ENCODE peak calls at places on chromosomes 12 and 14, in five cellular contexts. N, W, D, V and O are unnamed samples.
A peak's percentile ranks its signal among the peaks of the same experiment; 100 is the strongest.

GRCh38 chr14:76834296-76834695 is 8.1 kb downstream of the LRRC74A start:
- DNase-seq in N (no peak), D (no peak), V (no peak), W (no peak), O (no peak)

GRCh38 chr14:104504172-104504735 is 75.3 kb upstream of the C14orf180 start:
- DNase-seq in N (no peak), D (no peak), V (no peak), W (no peak), O (no peak)

GRCh38 chr12:102957339-102958050 is at the start of gene ASCL1:
- DNase-seq in N (no peak), V (no peak), W (no peak), D (peak; percentile 46), O (peak; percentile 29)

GRCh38 chr14:100861188-100861936 is 35.4 kb downstream of the MEG3 start:
- DNase-seq in D (no peak), W (peak; percentile 31), V (no peak), N (no peak), O (peak; percentile 16)

GRCh38 chr12:8455281-8455680 is 481 bp upstream of the CLEC6A start:
- DNase-seq in W (no peak), N (no peak), D (no peak), V (no peak), O (no peak)

GRCh38 chr14:36070056-36071043 is 106.2 kb downstream of the PTCSC3 start:
- DNase-seq in W (peak; percentile 77), N (no peak), D (peak; percentile 67), V (no peak), O (peak; percentile 80)

GRCh38 chr12:54261817-54262402 is 18.0 kb downstream of the CBX5 start:
- DNase-seq in N (no peak), D (no peak), W (no peak), V (no peak), O (no peak)

GRCh38 chr12:2046959-2047358 is 5.8 kb upstream of the CACNA1C start:
- DNase-seq in D (no peak), W (no peak), V (no peak), N (no peak), O (no peak)

GRCh38 chr12:121202407-121203355 is 7.2 kb upstream of the P2RX4 start:
- DNase-seq in V (no peak), W (no peak), N (no peak), D (no peak), O (peak; percentile 25)

GRCh38 chr12:92492291-92492690 is 210.5 kb upstream of the PLEKHG7 start:
- DNase-seq in D (no peak), N (no peak), V (no peak), W (no peak), O (no peak)

GRCh38 chr12:86367137-86367536 is 110.9 kb upstream of the MGAT4C start:
- DNase-seq in D (no peak), N (no peak), W (no peak), V (no peak), O (no peak)

GRCh38 chr12:124837958-124838803 is 25.5 kb downstream of the SCARB1 start:
- DNase-seq in D (peak; percentile 97), W (peak; percentile 98), N (peak; percentile 90), V (no peak), O (peak; percentile 99)

GRCh38 chr12:4037747-4038312 is 164.6 kb upstream of the PARP11 start:
- DNase-seq in D (peak; percentile 55), V (no peak), N (peak; percentile 62), W (peak; percentile 40), O (peak; percentile 75)

GRCh38 chr14:30227871-30228270 is 300.2 kb upstream of the PRKD1 start:
- DNase-seq in V (no peak), W (peak; percentile 60), D (peak; percentile 80), N (peak; percentile 18), O (peak; percentile 81)

DNA sequence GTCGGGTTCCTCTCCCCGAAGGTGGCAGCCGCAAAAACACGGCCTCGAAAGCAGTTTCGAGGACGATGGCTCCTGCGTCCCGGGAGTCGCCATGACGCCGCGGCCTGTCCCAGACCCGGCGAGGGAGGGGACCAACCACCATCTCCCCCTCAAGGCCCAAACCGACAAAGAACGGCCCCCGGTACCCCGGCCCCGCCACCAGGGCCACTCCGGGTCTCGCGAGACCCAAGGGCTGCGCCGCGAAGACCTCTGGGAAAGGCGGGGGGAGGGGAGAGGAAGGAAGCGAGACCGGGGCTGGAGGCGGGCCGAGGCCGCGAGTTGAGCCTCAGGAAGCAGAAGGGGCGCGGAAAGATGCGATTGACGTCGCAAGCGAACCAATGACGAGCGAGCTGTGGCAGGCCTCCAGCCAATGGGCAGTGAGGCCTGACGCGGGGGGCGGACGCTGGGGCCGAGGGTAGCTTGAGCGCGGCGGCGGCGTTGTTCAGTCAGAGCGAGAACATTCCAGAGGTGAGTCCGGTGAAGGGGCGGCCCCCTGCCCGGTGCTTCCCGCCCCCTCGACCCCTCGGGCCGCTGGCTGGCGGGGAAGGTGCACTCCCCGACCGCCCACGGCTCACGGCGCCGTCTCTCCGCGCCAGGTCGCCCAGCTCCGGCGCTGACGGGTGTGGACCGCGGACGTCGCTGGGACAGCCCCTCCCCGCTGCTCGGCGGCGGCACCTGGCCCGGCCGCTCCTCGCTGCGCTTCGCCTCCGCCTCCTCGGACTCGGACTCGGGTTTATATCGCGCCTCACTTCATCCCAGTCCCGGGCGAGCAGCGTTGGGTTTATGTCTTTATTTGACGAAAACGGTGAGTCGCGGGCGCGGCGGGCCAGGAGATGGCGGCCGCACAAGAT is at the start of gene EIF5:
- DNase-seq in V (peak; percentile 95), D (peak; percentile 99), W (peak; percentile 99), N (peak; percentile 99), O (peak; percentile 100)
- TF ChIP-seq CTCF in V (no peak), D (peak; percentile 31), W (peak; percentile 20), N (peak; percentile 77), O (no peak)

DNA sequence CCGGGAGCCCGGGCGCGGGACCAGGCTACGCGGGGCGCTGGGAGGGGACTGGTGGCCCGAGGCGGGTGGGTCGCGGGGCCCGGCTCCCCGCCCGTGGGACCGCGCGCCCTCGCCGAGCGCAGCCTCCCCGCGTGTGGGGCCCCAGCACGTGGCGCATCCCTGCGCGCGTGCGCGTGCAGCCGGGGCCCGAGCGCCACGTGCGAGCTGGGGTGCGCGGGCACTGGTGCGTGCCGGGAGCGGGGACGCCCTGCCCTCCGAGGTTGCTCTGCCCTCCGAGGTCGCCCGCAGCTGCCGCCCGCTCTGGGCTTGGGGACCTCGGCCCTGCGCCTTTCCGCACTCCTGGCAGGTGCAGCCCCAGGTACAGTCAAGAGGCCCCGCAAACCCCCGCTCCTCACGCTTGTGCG is 365 bp upstream of the CCDC88C start:
- DNase-seq in V (no peak), W (no peak), D (no peak), N (no peak), O (peak; percentile 43)
- H3K4me3 ChIP-seq in V (peak overlapping the region; percentile 43), W (no peak overlapping the region), D (peak overlapping the region; percentile 26), N (peak overlapping the region; percentile 27), O (no peak overlapping the region)

GRCh38 chr14:54685286-54685845 is 118.4 kb downstream of the SAMD4A start:
- DNase-seq in D (no peak), V (no peak), N (no peak), W (peak; percentile 70), O (no peak)
- TF ChIP-seq CTCF in D (no peak), V (no peak), N (no peak), W (no peak), O (no peak)

DNA sequence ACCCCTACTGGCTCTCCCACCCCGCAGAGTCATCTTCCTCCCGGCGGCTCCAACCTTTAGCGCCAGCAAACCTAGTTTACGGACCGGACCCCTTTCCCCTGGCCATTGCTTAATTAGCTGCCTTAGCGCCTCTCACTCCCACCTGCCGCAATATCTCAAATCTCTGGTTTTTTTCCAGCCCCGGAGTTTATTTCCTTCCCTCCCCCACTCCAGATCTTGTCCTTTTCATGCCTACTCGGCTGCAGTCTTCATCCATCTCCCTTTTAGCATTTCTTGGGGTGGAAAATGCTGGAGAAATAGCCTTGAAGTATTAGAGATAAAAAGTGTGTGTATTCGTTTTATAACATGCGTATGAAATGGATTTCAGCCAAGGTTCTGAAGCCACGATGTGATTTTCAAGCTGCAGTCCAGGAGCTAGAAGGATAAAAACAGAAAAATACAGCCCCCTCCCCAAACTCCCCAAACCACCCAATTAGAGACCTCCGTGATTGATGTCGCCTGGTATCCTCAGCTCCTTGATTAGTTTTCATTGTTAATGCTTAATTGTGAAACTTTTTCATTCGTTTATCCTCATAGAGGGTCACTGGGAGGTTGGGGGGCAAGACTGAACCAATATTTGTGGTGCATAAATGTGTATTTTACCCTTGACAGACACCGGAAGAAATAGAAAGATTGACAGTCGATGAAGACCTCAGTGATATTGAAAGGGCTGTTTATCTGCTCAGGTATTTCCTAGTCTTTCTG is 1.5 kb downstream of the PPP4R4 start:
- DNase-seq in V (no peak), N (no peak), W (no peak), D (no peak), O (no peak)
- H3K4me3 ChIP-seq in V (no peak overlapping the region), N (peak overlapping the region; percentile 52), W (no peak overlapping the region), D (no peak overlapping the region), O (peak overlapping the region; percentile 41)

DNA sequence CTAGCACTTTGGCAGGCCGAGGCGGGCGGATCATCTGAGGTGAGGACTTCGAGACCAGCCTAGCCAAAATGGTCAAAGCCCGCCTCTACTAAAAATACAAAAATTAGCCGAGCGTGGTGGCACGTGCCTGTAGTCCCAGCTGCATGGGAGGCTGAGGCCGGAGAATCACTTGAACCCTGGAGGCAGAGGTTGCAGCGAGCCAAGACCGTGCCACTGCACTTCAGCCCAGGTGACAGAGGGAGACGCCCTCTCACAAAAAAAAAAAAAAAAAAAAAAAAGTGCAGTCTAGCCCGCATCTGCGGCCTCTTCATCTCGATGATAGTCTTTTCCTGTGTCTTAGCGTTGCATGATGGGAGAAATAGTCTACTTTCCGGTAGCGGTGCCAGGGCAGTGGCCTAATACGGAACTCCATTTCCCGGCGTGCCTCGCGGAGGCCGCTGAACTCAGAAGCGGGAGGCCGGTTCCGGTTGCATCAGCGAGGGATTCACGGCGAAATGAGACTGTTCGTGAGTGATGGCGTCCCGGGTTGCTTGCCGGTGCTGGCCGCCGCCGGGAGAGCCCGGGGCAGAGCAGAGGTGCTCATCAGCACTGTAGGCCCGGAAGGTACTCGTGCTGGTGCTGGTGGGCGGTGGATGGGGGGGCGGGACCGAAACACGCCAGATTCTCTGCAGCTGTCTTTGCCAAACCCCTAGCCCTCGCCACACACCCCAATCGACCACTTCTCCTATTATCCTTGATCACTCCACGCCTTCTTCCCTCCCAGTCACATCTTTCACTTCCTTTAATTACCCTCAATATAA is at the start of gene MARS1:
- DNase-seq in V (peak; percentile 95), W (peak; percentile 97), D (peak; percentile 97), N (peak; percentile 96), O (peak; percentile 94)
- TF ChIP-seq CTCF in V (peak; percentile 37), W (no peak), D (no peak), N (peak; percentile 33), O (no peak)

GRCh38 chr14:23181453-23181852 is 2.0 kb downstream of the SLC7A8 start:
- DNase-seq in V (no peak), D (no peak), W (no peak), N (no peak), O (no peak)

GRCh38 chr14:23183076-23183475 is 384 bp downstream of the SLC7A8 start:
- DNase-seq in W (peak; percentile 14), N (no peak), V (no peak), D (no peak), O (peak; percentile 37)

GRCh38 chr14:23183479-23183878 is at the start of gene SLC7A8:
- DNase-seq in V (no peak), N (peak; percentile 94), W (peak; percentile 10), D (no peak), O (peak; percentile 54)

GRCh38 chr14:23182372-23183014 is 967 bp downstream of the SLC7A8 start:
- DNase-seq in V (no peak), W (no peak), D (no peak), N (peak; percentile 71), O (no peak)

GRCh38 chr14:23181946-23182345 is 1.5 kb downstream of the SLC7A8 start:
- DNase-seq in V (no peak), D (no peak), W (no peak), N (no peak), O (no peak)
- H3K4me3 ChIP-seq in V (no peak overlapping the region), D (no peak overlapping the region), W (no peak overlapping the region), N (peak overlapping the region; percentile 65), O (peak overlapping the region; percentile 70)